ENCODE peak calls at places on chromosomes 16 and 17, in eight cellular contexts. G, A, H, Q, E, J, L and Y are unnamed samples.

GRCh38 chr16:4500283-4500682 is 24.1 kb downstream of the HMOX2 start:
- DNase-seq in L (no peak), G (no peak), Q (peak), E (no peak), H (no peak), A (peak), J (no peak), Y (peak)

GRCh38 chr16:72850863-72851262 is 197.1 kb downstream of the ZFHX3 start:
- DNase-seq in G (no peak), E (no peak), J (peak), H (no peak), L (no peak), A (no peak), Q (peak), Y (no peak)

GRCh38 chr16:50668368-50669008 is 12.6 kb downstream of the SNX20 start:
- DNase-seq in Q (no peak), L (no peak), H (no peak), E (no peak), J (no peak), G (no peak), A (no peak), Y (no peak)

GRCh38 chr17:27582696-27583095 is 48.3 kb upstream of the LGALS9 start:
- DNase-seq in J (no peak), G (no peak), E (no peak), L (no peak), Q (no peak), H (no peak), A (no peak), Y (no peak)

GRCh38 chr17:81528651-81529436 is 667 bp downstream of the FSCN2 start:
- DNase-seq in Q (no peak), E (no peak), G (no peak), L (no peak), H (peak), J (no peak), A (no peak), Y (no peak)

GRCh38 chr17:46198233-46198632 is 5.0 kb upstream of the KANSL1 start:
- DNase-seq in A (no peak), H (no peak), L (no peak), E (no peak), Q (no peak), J (no peak), G (no peak), Y (no peak)

GRCh38 chr17:55198690-55199370 is 65.9 kb upstream of the HLF start:
- DNase-seq in Q (no peak), A (no peak), L (no peak), E (no peak), J (no peak), H (no peak), G (no peak), Y (no peak)

GRCh38 chr17:18994626-18995025 is 9.9 kb downstream of the FAM83G start:
- DNase-seq in A (no peak), H (no peak), G (no peak), Q (peak), J (no peak), L (no peak), E (no peak), Y (no peak)

GRCh38 chr17:75940727-75941441 is at the start of gene FBF1:
- DNase-seq in G (peak), J (peak), E (peak), H (peak), Q (peak), A (peak), L (peak), Y (peak)

GRCh38 chr17:39090832-39091622 is 60.4 kb downstream of the PLXDC1 start:
- DNase-seq in Q (no peak), L (no peak), E (no peak), J (no peak), G (no peak), A (no peak), H (no peak), Y (no peak)

GRCh38 chr17:48610282-48611211 is at the start of gene HOXB7:
- DNase-seq in E (peak), Q (no peak), H (peak), J (peak), A (no peak), L (no peak), G (no peak), Y (no peak)

GRCh38 chr16:78200623-78201096 is 101.2 kb downstream of the WWOX start:
- DNase-seq in G (no peak), E (no peak), Q (no peak), J (no peak), A (no peak), L (no peak), H (no peak), Y (no peak)

GRCh38 chr17:41067281-41067680 is 1.6 kb upstream of the KRTAP2-4 start:
- DNase-seq in J (no peak), Q (no peak), H (no peak), A (peak), G (no peak), L (no peak), E (no peak), Y (no peak)

GRCh38 chr16:70391881-70392481 is 45.3 kb downstream of the DDX19A start:
- DNase-seq in J (peak), H (no peak), A (no peak), Q (peak), G (no peak), E (no peak), L (no peak), Y (no peak)

GRCh38 chr16:83542491-83542890 is 265.3 kb upstream of the HSBP1 start:
- DNase-seq in A (no peak), G (no peak), J (peak), H (no peak), Q (no peak), E (no peak), L (no peak), Y (no peak)

GRCh38 chr16:56983211-56983751 is 6.1 kb upstream of the NLRC5 start:
- DNase-seq in H (peak), L (no peak), Q (no peak), G (no peak), E (no peak), A (no peak), J (no peak), Y (no peak)

GRCh38 chr17:80527016-80527645 is 17.5 kb upstream of the RPTOR start:
- DNase-seq in E (no peak), H (no peak), Q (no peak), A (no peak), G (no peak), J (no peak), L (no peak), Y (no peak)

GRCh38 chr17:40098846-40099626 is 1.4 kb downstream of the NR1D1 start:
- DNase-seq in L (peak), G (peak), A (peak), E (peak), H (peak), Q (peak), J (peak), Y (peak)

GRCh38 chr16:22977294-22977697 is 163.3 kb downstream of the HS3ST2 start:
- DNase-seq in L (peak), A (no peak), G (no peak), J (no peak), E (peak), Q (no peak), H (no peak), Y (no peak)

GRCh38 chr17:79325707-79326106 is 251.1 kb downstream of the ENGASE start:
- DNase-seq in J (no peak), Q (peak), L (peak), H (peak), G (no peak), E (peak), A (no peak), Y (no peak)

GRCh38 chr17:61837175-61838051 is 25.9 kb downstream of the BRIP1 start:
- DNase-seq in A (peak), L (no peak), G (peak), H (no peak), Q (peak), J (peak), E (peak), Y (peak)

GRCh38 chr16:51845586-51845985 is 694.5 kb upstream of the SALL1 start:
- DNase-seq in A (no peak), E (no peak), J (no peak), H (peak), Q (no peak), G (no peak), L (no peak), Y (peak)

GRCh38 chr16:4814046-4814445 is 11.6 kb upstream of the ROGDI start:
- DNase-seq in G (no peak), E (no peak), J (no peak), Q (no peak), L (no peak), A (no peak), H (no peak), Y (no peak)

GRCh38 chr17:14261406-14261805 is 24.7 kb upstream of the CDRT15 start:
- DNase-seq in E (no peak), L (no peak), G (no peak), H (no peak), J (no peak), A (no peak), Q (no peak), Y (no peak)

GRCh38 chr17:21275579-21276339 is 8.8 kb upstream of the MAP2K3 start:
- DNase-seq in G (peak), A (no peak), J (peak), L (peak), E (peak), H (peak), Q (peak), Y (no peak)

DNA sequence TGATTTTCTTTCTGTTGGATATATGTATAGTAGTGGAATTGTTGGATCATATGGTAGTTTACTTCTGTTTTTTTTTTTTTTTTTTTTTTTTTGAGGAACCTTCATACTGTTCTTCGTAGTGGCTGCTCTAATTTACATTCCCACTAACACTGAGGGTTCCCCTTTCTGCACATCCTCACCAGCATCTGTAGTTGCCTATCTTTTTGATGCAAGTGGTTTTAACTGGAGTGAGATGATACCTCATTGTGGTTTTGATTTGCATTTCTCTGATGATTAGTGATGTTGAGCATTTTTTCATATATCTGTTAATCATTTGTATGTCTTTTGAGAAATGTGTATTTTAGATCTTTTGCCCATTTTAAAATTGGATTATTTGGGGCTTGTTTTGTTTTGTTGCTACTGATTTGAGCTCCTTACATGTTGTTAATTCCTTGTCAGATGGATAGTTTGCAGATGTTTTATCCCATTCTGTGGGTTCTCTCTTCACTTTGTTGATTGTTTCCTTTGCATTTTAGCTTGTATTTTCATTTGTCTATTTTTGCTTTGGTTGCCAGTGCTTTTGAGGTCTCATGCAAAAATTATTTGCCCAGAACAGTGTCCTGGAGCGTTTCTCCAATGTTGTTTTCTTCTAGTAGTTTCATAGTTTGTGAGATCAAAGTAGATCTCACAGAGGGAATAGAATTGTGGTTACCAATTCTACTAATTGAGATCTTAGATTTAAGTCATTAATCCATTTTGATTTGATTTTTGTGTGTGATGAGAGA is 25.0 kb upstream of the BCAS3 start:
- DNase-seq in Q (no peak), G (no peak), A (no peak), L (no peak), E (no peak), H (no peak), J (no peak), Y (no peak)
- TF ChIP-seq CTCF in Q (no peak), G (no peak), A (no peak), L (no peak), E (no peak), H (no peak), J (no peak), Y (no peak)

DNA sequence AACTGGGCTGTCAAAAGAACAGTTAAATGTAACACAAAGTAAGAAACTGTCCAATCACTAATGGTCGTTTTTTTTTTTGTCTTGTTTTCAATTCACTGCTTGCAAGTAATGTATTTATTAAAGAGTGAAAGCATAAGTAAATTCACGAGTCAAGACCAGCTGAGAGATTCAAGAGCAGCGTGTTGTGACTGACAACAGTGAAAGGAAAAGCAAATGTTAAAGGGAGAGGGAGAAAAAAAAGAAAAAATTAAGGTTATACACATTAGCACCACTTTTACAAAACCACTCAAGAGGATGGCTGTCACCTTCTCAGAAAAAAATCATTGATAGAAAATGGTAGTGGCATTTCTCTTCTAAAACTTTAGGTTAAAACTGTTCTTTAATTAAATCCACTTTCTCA is 36.1 kb downstream of the GPATCH8 start:
- DNase-seq in E (no peak), J (no peak), Q (no peak), G (no peak), L (no peak), H (no peak), A (no peak), Y (no peak)
- H3K4me3 ChIP-seq in E (no peak), J (no peak), Q (no peak), G (no peak), L (no peak), H (no peak), A (no peak), Y (no peak)

GRCh38 chr17:9974460-9975381 is 69.7 kb upstream of the RCVRN start:
- DNase-seq in E (no peak), G (no peak), H (no peak), J (no peak), A (no peak), L (no peak), Q (no peak), Y (no peak)

GRCh38 chr17:9971991-9972390 is 66.9 kb upstream of the RCVRN start:
- DNase-seq in H (no peak), Q (peak), J (peak), A (no peak), G (peak), L (no peak), E (no peak), Y (no peak)

GRCh38 chr17:9969301-9969935 is 64.3 kb upstream of the RCVRN start:
- DNase-seq in J (no peak), L (no peak), A (no peak), E (no peak), Q (no peak), G (no peak), H (no peak), Y (no peak)

GRCh38 chr17:9973689-9974459 is 68.8 kb upstream of the RCVRN start:
- DNase-seq in E (no peak), H (no peak), A (no peak), L (no peak), Q (no peak), G (no peak), J (no peak), Y (no peak)

DNA sequence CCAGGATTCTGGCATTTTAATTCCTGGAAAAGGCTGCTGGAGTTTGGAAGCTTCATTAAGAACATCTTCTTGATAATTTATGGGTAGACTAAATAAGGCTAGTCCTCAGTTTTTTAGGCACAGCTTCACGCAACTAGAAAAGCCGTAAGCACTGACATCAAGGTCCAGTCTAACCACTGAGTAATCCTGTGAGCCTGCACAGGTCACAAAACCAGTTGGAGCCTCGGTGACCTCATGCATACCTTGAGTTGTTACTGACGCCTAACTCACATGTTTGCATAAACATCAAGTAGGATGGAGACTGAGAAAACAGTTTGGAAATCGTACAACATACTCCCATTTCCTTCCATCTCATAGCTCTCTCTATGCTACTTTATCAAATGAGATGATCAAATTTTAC is 63.8 kb upstream of the RCVRN start:
- DNase-seq in L (no peak), E (no peak), A (no peak), J (no peak), H (no peak), G (no peak), Q (peak), Y (no peak)
- TF ChIP-seq CTCF in L (no peak), E (no peak), A (no peak), J (no peak), H (no peak), G (no peak), Q (no peak), Y (no peak)

GRCh38 chr16:84753412-84754325 is 53.9 kb downstream of the USP10 start:
- DNase-seq in J (no peak), E (no peak), G (no peak), Q (no peak), H (no peak), L (no peak), A (no peak), Y (no peak)
- H3K4me3 ChIP-seq in J (no peak), E (no peak), G (no peak), Q (no peak), H (no peak), L (no peak), A (no peak), Y (no peak)

GRCh38 chr16:85897384-85897783 is 1.6 kb upstream of the IRF8 start:
- DNase-seq in G (no peak), H (no peak), L (no peak), E (no peak), A (no peak), Q (no peak), J (no peak), Y (no peak)

GRCh38 chr16:85891776-85892166 is 7.2 kb upstream of the IRF8 start:
- DNase-seq in J (no peak), G (no peak), H (peak), Q (no peak), L (no peak), E (no peak), A (no peak), Y (no peak)

GRCh38 chr16:85891033-85891775 is 7.8 kb upstream of the IRF8 start:
- DNase-seq in J (no peak), Q (no peak), E (no peak), H (peak), L (no peak), A (no peak), G (no peak), Y (peak)

GRCh38 chr16:85898521-85899442 is at the start of gene IRF8:
- DNase-seq in E (peak), J (peak), Q (peak), A (no peak), H (peak), G (peak), L (peak), Y (no peak)

GRCh38 chr16:85894266-85894665 is 4.7 kb upstream of the IRF8 start:
- DNase-seq in H (no peak), L (no peak), E (peak), J (no peak), G (no peak), A (no peak), Q (no peak), Y (no peak)
- TF ChIP-seq CTCF in H (no peak), L (peak), E (peak), J (no peak), G (no peak), A (no peak), Q (no peak), Y (peak)

GRCh38 chr17:32264140-32264799 is 1.4 kb upstream of the RHBDL3 start:
- DNase-seq in Q (no peak), H (peak), E (peak), L (no peak), A (no peak), G (no peak), J (no peak), Y (no peak)
- H3K4me3 ChIP-seq in Q (no peak), H (no peak), E (peak), L (no peak), A (no peak), G (no peak), J (no peak), Y (no peak)

GRCh38 chr17:16466407-16466806 is 25.6 kb downstream of the LRRC75A start:
- DNase-seq in J (no peak), E (no peak), L (no peak), H (no peak), Q (no peak), A (no peak), G (no peak), Y (no peak)
- TF ChIP-seq CTCF in J (no peak), E (no peak), L (no peak), H (no peak), Q (no peak), A (no peak), G (no peak), Y (no peak)

DNA sequence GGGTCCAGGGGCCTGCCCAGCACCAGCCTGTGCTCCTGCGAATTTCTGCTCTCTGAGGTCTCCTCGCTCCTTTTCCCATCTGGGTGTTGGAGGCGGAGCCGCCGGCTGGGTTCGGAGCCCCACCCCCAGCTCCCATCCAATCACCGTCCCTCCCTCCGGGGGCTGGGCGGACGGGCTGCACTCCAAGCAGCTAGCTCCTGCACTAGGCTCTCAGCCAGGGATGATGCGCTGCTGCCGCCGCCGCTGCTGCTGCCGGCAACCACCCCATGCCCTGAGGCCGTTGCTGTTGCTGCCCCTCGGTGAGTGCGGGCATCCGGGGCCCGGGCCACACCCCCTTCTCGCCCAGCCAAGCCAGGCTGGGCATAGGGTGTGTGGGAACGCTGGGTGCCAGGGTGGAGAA is at the start of gene NRN1L:
- DNase-seq in A (peak), J (peak), L (peak), E (peak), Q (peak), G (peak), H (peak), Y (no peak)
- H3K4me3 ChIP-seq in A (no peak), J (no peak), L (peak), E (peak), Q (no peak), G (no peak), H (no peak), Y (no peak)

GRCh38 chr16:54522596-54522995 is 236.0 kb upstream of the IRX3 start:
- DNase-seq in H (no peak), G (no peak), J (no peak), A (no peak), Q (no peak), L (no peak), E (no peak), Y (no peak)

GRCh38 chr16:54521327-54521726 is 234.7 kb upstream of the IRX3 start:
- DNase-seq in A (no peak), L (no peak), E (no peak), J (no peak), H (no peak), G (no peak), Q (no peak), Y (no peak)

GRCh38 chr16:54517181-54517580 is 230.6 kb upstream of the IRX3 start:
- DNase-seq in J (no peak), E (no peak), G (no peak), L (no peak), Q (no peak), A (no peak), H (no peak), Y (no peak)

GRCh38 chr16:54525104-54525503 is 238.5 kb upstream of the IRX3 start:
- DNase-seq in A (no peak), J (no peak), G (no peak), H (no peak), E (no peak), L (no peak), Q (no peak), Y (no peak)

GRCh38 chr16:54519161-54519685 is 232.6 kb upstream of the IRX3 start:
- DNase-seq in A (no peak), G (no peak), Q (no peak), J (no peak), H (no peak), E (no peak), L (no peak), Y (no peak)
- TF ChIP-seq CTCF in A (no peak), G (no peak), Q (no peak), J (no peak), H (no peak), E (no peak), L (no peak), Y (no peak)